ENCODE peak calls at places on chromosomes 7 and 10, in ten cellular contexts. T, C, J, Y, U, N, F, D, I and R are unnamed samples.

GRCh38 chr7:104458875-104459274 is 130.5 kb downstream of the LHFPL3 start:
- DNase-seq in T (no peak), C (no peak), J (no peak), Y (no peak), U (no peak), N (no peak), F (no peak), D (no peak), I (no peak), R (no peak)

GRCh38 chr7:54831644-54832095 is 72.7 kb upstream of the SEC61G start:
- DNase-seq in T (no peak), C (no peak), J (no peak), Y (peak; percentile 91), U (no peak), N (peak; percentile 62), F (no peak), D (no peak), I (peak; percentile 44), R (peak; percentile 28)

GRCh38 chr7:3089493-3089892 is 45.8 kb upstream of the CARD11 start:
- DNase-seq in T (peak; percentile 53), C (no peak), J (peak; percentile 34), Y (no peak), U (no peak), N (peak; percentile 44), F (no peak), D (no peak), I (no peak), R (peak; percentile 75)

GRCh38 chr7:142412551-142413193 is 154.8 kb upstream of the PRSS58 start:
- DNase-seq in T (peak; percentile 61), C (peak; percentile 23), J (peak; percentile 38), Y (peak; percentile 69), U (peak; percentile 43), N (peak; percentile 43), F (peak; percentile 69), D (peak; percentile 32), I (peak; percentile 73), R (peak; percentile 91)

GRCh38 chr10:122143238-122143841 is 127.8 kb upstream of the BTBD16 start:
- DNase-seq in T (no peak), C (no peak), J (no peak), Y (no peak), U (no peak), N (no peak), F (no peak), D (no peak), I (no peak), R (peak; percentile 19)

GRCh38 chr10:97705006-97705670 is 8.4 kb upstream of the MARVELD1 start:
- DNase-seq in T (no peak), C (no peak), J (no peak), Y (no peak), U (no peak), N (no peak), F (no peak), D (no peak), I (no peak), R (no peak)

GRCh38 chr7:77542895-77543294 is 5.8 kb downstream of the PTPN12 start:
- DNase-seq in T (no peak), C (no peak), J (no peak), Y (no peak), U (no peak), N (peak; percentile 13), F (no peak), D (no peak), I (no peak), R (no peak)

GRCh38 chr7:68441610-68442009 is 1156.7 kb upstream of the AUTS2 start:
- DNase-seq in T (no peak), C (no peak), J (no peak), Y (no peak), U (no peak), N (no peak), F (no peak), D (no peak), I (no peak), R (no peak)

GRCh38 chr10:73119952-73120351 is 9.7 kb downstream of the NUDT13 start:
- DNase-seq in T (no peak), C (no peak), J (no peak), Y (no peak), U (no peak), N (no peak), F (no peak), D (no peak), I (no peak), R (no peak)